ENCODE peak calls at places on chromosomes 4 and X, in nine cellular contexts. Q is HCT116, L is uterus, X is suprapubic skin, W is ovary, C is sigmoid colon, N is heart left ventricle, K is tibial nerve, E is IMR-90. M is an unnamed sample.
A peak's percentile ranks its signal among the peaks of the same experiment; 100 is the strongest.

GRCh38 chr4:132646186-132646585 is 502.9 kb upstream of the PCDH10 start:
- DNase-seq in Q (no peak), L (no peak), X (no peak), W (no peak), C (no peak), N (no peak), K (no peak), E (no peak), M (no peak)

GRCh38 chr4:20248155-20248558 is 3.5 kb upstream of the SLIT2 start:
- DNase-seq in Q (peak; percentile 29), L (peak; percentile 18), X (no peak), W (no peak), C (no peak), N (no peak), K (peak; percentile 12), E (peak; percentile 83), M (no peak)

GRCh38 chrX:152926279-152926678 is 28.4 kb downstream of the ZNF185 start:
- DNase-seq in Q (peak; percentile 64), L (peak; percentile 81), X (no peak), W (no peak), C (no peak), N (no peak), K (peak; percentile 15), E (peak; percentile 70), M (peak; percentile 84)

GRCh38 chrX:24870143-24870542 is 145.6 kb downstream of the ARX start:
- DNase-seq in Q (no peak), L (no peak), X (no peak), W (no peak), C (no peak), N (no peak), K (no peak), E (peak; percentile 67), M (no peak)

GRCh38 chr4:17504081-17504480 is 7.8 kb downstream of the QDPR start:
- DNase-seq in Q (no peak), L (no peak), X (no peak), W (no peak), C (no peak), N (no peak), K (no peak), E (no peak), M (no peak)

GRCh38 chr4:1660948-1661677 is 23.0 kb downstream of the FAM53A start:
- DNase-seq in Q (no peak), L (no peak), X (no peak), W (no peak), C (no peak), N (no peak), K (no peak), E (no peak), M (no peak)

GRCh38 chr4:81631958-81632439 is 160.3 kb upstream of the RASGEF1B start:
- DNase-seq in Q (no peak), L (no peak), X (no peak), W (no peak), C (no peak), N (no peak), K (no peak), E (peak; percentile 43), M (no peak)

GRCh38 chrX:150889131-150889530 is 9.3 kb downstream of the CD99L2 start:
- DNase-seq in Q (no peak), L (no peak), X (no peak), W (no peak), C (no peak), N (no peak), K (no peak), E (no peak), M (no peak)

GRCh38 chr4:90051999-90052398 is 75.2 kb upstream of the CCSER1 start:
- DNase-seq in Q (no peak), L (no peak), X (no peak), W (no peak), C (no peak), N (no peak), K (no peak), E (no peak), M (no peak)

DNA sequence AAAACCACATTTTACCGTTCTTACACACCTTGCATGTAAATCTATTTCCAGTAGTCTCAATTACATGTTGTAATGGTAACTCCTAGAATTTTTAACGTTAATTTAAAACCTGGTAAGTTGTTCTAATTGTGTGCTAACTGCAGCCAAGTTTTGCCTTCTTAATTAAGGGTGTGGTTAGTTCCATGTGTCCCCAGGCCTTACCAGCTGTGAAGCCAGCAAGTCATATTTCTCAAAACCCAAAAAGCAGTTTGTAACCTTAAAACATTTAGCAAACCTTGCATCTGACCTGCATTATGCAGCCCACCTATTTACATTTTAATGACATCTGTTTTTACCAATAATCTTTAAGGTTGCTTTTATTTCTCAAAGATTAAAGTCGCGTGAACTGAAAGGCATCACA is 18.4 kb upstream of the FAM47E start:
- DNase-seq in Q (no peak), L (no peak), X (no peak), W (no peak), C (no peak), N (no peak), K (no peak), E (no peak), M (no peak)
- H3K27ac ChIP-seq in Q (no peak overlapping the region), L (no peak overlapping the region), X (peak overlapping the region; percentile 73), W (no peak overlapping the region), C (no peak overlapping the region), N (no peak overlapping the region), K (no peak overlapping the region), E (no peak overlapping the region), M (no peak overlapping the region)

DNA sequence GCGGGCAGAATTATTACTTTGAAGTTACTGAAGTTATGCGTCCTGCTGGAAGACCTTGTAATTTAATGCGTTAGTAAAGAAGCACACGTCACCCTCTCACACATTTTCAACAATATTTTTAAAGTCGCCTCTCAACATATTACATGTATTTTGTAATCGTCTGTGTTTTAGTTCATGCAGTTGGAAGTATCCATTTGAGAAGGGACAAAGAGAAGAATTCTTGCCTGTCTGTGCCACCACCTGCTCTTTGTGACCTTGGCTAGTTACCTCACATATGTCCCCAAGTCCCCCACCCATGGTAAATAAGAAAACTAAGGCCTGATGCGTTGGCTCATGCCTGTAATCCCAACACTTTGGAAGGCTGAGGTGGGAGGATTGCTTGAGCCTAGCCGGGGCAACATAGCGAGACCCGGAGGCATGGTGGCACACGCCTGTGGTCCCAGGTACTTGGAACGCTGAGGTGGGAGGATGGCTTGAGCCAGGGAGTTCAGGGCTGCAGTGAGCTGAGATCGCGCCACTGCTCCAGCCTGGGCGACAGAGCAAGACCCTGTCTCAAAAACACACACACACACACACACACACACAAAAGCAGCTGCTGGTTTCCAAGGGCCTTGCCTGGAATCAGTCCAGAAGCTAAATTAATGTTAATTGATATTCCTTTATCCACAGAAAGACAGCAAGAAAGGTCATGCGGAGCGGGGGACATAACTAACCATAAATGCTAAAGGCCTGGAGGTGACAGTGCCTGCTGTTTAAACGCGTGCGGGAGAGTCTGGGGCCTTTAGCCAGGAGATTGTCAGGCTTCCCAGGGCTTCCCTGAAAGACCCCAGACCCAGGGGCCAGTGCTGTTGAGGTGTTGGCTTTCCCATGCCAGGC is 811 bp downstream of the TMEM187 start:
- DNase-seq in Q (no peak), L (no peak), X (no peak), W (peak; percentile 47), C (no peak), N (no peak), K (no peak), E (no peak), M (no peak)
- TF ChIP-seq POLR2A in Q (no peak), L (no peak), X (no peak), W (no peak), C (no peak), N (no peak), K (no peak), E (no peak), M (no peak)

GRCh38 chr4:48739560-48740019 is 40.5 kb downstream of the FRYL start:
- DNase-seq in Q (no peak), L (no peak), X (no peak), W (no peak), C (no peak), N (no peak), K (no peak), E (no peak), M (no peak)
- H3K9me3 ChIP-seq in Q (no peaks in the 10 kb centered on the region), L (no peaks in the 10 kb centered on the region), X (no peaks in the 10 kb centered on the region), W (no peaks in the 10 kb centered on the region), C (no peaks in the 10 kb centered on the region), N (no peaks in the 10 kb centered on the region), K (no peaks in the 10 kb centered on the region), E (no peaks in the 10 kb centered on the region), M (no peaks in the 10 kb centered on the region)

GRCh38 chr4:103152381-103152780 is 45.8 kb downstream of the CENPE start:
- DNase-seq in Q (no peak), L (no peak), X (no peak), W (no peak), C (no peak), N (no peak), K (no peak), E (no peak), M (no peak)
- H3K27ac ChIP-seq in Q (no peak overlapping the region), L (no peak overlapping the region), X (no peak overlapping the region), W (no peak overlapping the region), C (no peak overlapping the region), N (no peak overlapping the region), K (no peak overlapping the region), E (no peak overlapping the region), M (no peak overlapping the region)